ENCODE peak calls at places on chromosome 18, in seven cellular contexts. C is NB4, N is upper lobe of right lung, T is A549, L is colonic mucosa, B is psoas muscle, F is ovary. O is an unnamed sample.

GRCh38 chr18:73099759-73100158 is 232.0 kb upstream of the NETO1 start:
- DNase-seq in F (no peak), T (no peak), L (no peak), N (no peak), C (no peak), B (no peak), O (no peak)

GRCh38 chr18:59916746-59917145 is 16.9 kb downstream of the PMAIP1 start:
- DNase-seq in B (no peak), T (no peak), N (no peak), C (no peak), L (no peak), F (no peak), O (no peak)

GRCh38 chr18:36700955-36701354 is 127.8 kb downstream of the TPGS2 start:
- DNase-seq in T (no peak), F (no peak), N (no peak), B (no peak), L (no peak), C (no peak), O (no peak)

GRCh38 chr18:76980663-76981387 is 151.8 kb downstream of the MBP start:
- DNase-seq in B (no peak), N (no peak), T (no peak), F (no peak), C (no peak), L (peak), O (no peak)

GRCh38 chr18:32276896-32277295 is 87.1 kb downstream of the MEP1B start:
- DNase-seq in L (no peak), C (no peak), T (no peak), F (no peak), B (no peak), N (no peak), O (no peak)

GRCh38 chr18:907880-908512 is 3.3 kb downstream of the ADCYAP1 start:
- DNase-seq in N (no peak), F (no peak), T (no peak), L (no peak), B (peak), C (no peak), O (no peak)

GRCh38 chr18:24227976-24228660 is 89.3 kb downstream of the CABYR start:
- DNase-seq in L (no peak), C (peak), T (no peak), N (no peak), F (no peak), B (no peak), O (no peak)

GRCh38 chr18:21242141-21243040 is at the start of gene GREB1L:
- DNase-seq in T (peak), C (peak), N (peak), L (peak), F (peak), B (peak), O (no peak)

GRCh38 chr18:63160172-63160995 is 159.2 kb downstream of the BCL2 start:
- DNase-seq in T (no peak), C (no peak), B (no peak), F (no peak), N (no peak), L (no peak), O (no peak)

GRCh38 chr18:29418136-29418535 is 1241.2 kb upstream of the CDH2 start:
- DNase-seq in L (no peak), N (no peak), C (no peak), T (no peak), F (no peak), B (no peak), O (peak)

GRCh38 chr18:43396266-43396665 is 119.0 kb upstream of the SYT4 start:
- DNase-seq in F (no peak), N (no peak), L (no peak), B (no peak), C (peak), T (no peak), O (no peak)

GRCh38 chr18:21496277-21496835 is 104.1 kb downstream of the ESCO1 start:
- DNase-seq in B (no peak), F (no peak), N (no peak), C (no peak), L (no peak), T (no peak), O (no peak)

GRCh38 chr18:52682260-52682659 is 342.3 kb downstream of the DCC start:
- DNase-seq in B (no peak), L (no peak), C (no peak), N (no peak), T (no peak), F (no peak), O (no peak)

GRCh38 chr18:71878226-71878625 is 665.9 kb downstream of the CBLN2 start:
- DNase-seq in T (no peak), N (no peak), L (no peak), C (no peak), B (no peak), F (no peak), O (no peak)

GRCh38 chr18:3869848-3870247 is 419.9 kb downstream of the TGIF1 start:
- DNase-seq in N (no peak), T (peak), B (no peak), L (no peak), C (peak), F (no peak), O (peak)

GRCh38 chr18:69162649-69163048 is 238.0 kb upstream of the DOK6 start:
- DNase-seq in F (no peak), L (no peak), B (no peak), N (no peak), T (no peak), C (no peak), O (no peak)

GRCh38 chr18:35733419-35733818 is 151.9 kb downstream of the GALNT1 start:
- DNase-seq in F (no peak), B (no peak), L (no peak), T (no peak), C (no peak), N (no peak), O (no peak)

GRCh38 chr18:54280206-54280550 is 10.9 kb downstream of the POLI start:
- DNase-seq in T (no peak), L (no peak), C (no peak), B (no peak), F (no peak), N (no peak), O (no peak)

GRCh38 chr18:32380559-32380958 is 90.1 kb downstream of the GAREM1 start:
- DNase-seq in B (no peak), N (no peak), T (no peak), C (peak), F (no peak), L (no peak), O (no peak)

GRCh38 chr18:62904396-62905285 is 189.3 kb downstream of the PHLPP1 start:
- DNase-seq in B (no peak), C (no peak), F (no peak), N (no peak), L (no peak), T (no peak), O (no peak)

GRCh38 chr18:58697131-58697530 is 25.9 kb downstream of the MALT1 start:
- DNase-seq in B (no peak), N (no peak), C (no peak), T (no peak), F (no peak), L (no peak), O (no peak)

GRCh38 chr18:79953921-79954651 is 2.6 kb upstream of the SLC66A2 start:
- DNase-seq in F (peak), L (peak), B (no peak), N (no peak), C (peak), T (no peak), O (no peak)

GRCh38 chr18:26460449-26461091 is 87.8 kb downstream of the KCTD1 start:
- DNase-seq in B (no peak), L (no peak), N (no peak), T (no peak), C (no peak), F (no peak), O (no peak)

GRCh38 chr18:33232318-33232626 is 208.2 kb downstream of the CCDC178 start:
- DNase-seq in N (no peak), B (no peak), F (no peak), L (no peak), C (no peak), T (no peak), O (no peak)

GRCh38 chr18:35010983-35011382 is 30.2 kb upstream of the MAPRE2 start:
- DNase-seq in B (no peak), C (no peak), T (no peak), F (peak), L (no peak), N (no peak), O (no peak)

GRCh38 chr18:76495435-76496199 is 575 bp upstream of the ZNF516 start:
- DNase-seq in N (no peak), C (peak), T (peak), L (peak), F (peak), B (peak), O (no peak)

GRCh38 chr18:11566236-11566965 is 43.0 kb upstream of the SLC35G4 start:
- DNase-seq in F (no peak), B (no peak), T (no peak), L (no peak), C (no peak), N (no peak), O (no peak)

GRCh38 chr18:59696311-59697235 is 650 bp downstream of the CCBE1 start:
- DNase-seq in L (no peak), F (peak), B (peak), C (no peak), T (no peak), N (no peak), O (no peak)

GRCh38 chr18:44682871-44683221 is 2.2 kb downstream of the SETBP1 start:
- DNase-seq in T (no peak), B (no peak), N (no peak), C (no peak), L (no peak), F (peak), O (no peak)
- H3K4me3 ChIP-seq in T (no peak), B (peak), N (peak), C (no peak), L (no peak), F (peak), O (no peak)

DNA sequence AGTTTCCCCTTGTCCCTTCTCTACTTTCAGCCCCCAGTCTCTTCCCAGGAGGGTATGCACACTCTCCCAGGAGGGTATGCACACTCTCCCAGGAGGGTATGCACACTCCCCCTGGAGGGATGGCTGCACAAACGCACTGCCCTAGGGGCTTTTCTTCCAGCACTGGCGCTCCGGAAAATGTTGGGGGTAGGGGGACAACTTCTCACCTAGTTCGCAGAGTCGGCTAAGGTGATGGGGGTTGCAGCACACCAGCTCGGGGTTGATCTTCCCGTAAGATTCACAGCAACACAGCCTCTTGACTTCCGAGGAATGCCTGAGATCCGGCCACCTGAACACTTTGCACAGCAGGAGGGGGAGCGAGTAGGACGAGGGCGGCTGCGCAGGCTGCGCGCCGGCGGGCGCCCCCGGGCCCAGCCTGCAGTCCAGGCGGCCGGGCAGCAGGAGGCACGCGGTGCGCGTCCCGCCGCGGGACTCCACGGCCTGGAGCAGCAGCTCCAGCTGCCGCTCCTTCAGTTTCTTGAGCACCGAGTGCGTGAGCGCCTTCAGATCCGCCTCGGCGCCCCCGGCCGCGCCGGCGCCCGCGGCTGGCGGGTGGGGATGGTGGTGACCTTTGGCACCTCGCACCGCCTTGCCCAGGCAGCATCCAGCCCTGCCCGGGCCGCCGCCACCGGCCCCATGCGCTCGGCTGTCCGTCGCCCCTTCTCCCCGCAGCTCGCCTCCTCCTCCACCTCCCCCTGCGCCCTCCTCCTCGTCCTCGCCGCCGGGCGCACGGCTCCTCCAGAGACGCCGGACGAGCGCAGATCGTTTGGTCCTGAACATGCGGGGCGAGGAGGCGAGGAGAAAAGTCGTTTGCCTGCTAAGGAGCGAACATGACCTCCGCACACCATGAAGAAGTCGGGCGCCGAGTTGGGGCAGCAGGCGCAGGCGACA is 894 bp downstream of the SMAD7 start:
- DNase-seq in F (peak), B (peak), T (no peak), N (peak), C (peak), L (peak), O (no peak)
- TF ChIP-seq CTCF in F (no peak), B (peak), T (no peak), N (peak), C (no peak), L (no peak), O (no peak)

GRCh38 chr18:50313031-50313607 is 25.6 kb upstream of the CXXC1 start:
- DNase-seq in N (no peak), T (no peak), F (no peak), C (no peak), B (no peak), L (no peak), O (no peak)

GRCh38 chr18:50312296-50313030 is 25.0 kb upstream of the CXXC1 start:
- DNase-seq in F (no peak), T (no peak), L (no peak), B (no peak), C (no peak), N (no peak), O (no peak)

GRCh38 chr18:50313873-50314460 is 26.5 kb upstream of the CXXC1 start:
- DNase-seq in F (no peak), T (no peak), C (no peak), B (no peak), N (no peak), L (no peak), O (no peak)

GRCh38 chr18:50311573-50312106 is 24.1 kb upstream of the CXXC1 start:
- DNase-seq in B (no peak), F (no peak), L (no peak), T (no peak), N (no peak), C (peak), O (no peak)

GRCh38 chr18:50315100-50315871 is 27.8 kb upstream of the CXXC1 start:
- DNase-seq in T (no peak), N (no peak), B (no peak), L (no peak), F (no peak), C (no peak), O (no peak)
- H3K4me3 ChIP-seq in T (no peak), N (no peak), B (no peak), L (no peak), F (no peak), C (no peak), O (no peak)

GRCh38 chr18:22640281-22640842 is 222.6 kb upstream of the CTAGE1 start:
- DNase-seq in C (no peak), T (no peak), F (no peak), L (peak), N (no peak), B (no peak), O (no peak)
- TF ChIP-seq CTCF in C (no peak), T (no peak), F (no peak), L (no peak), N (no peak), B (no peak), O (no peak)

GRCh38 chr18:48548404-48548771 is 9.6 kb downstream of the CTIF start:
- DNase-seq in B (peak), L (no peak), F (no peak), C (no peak), T (no peak), N (peak), O (no peak)
- H3K4me3 ChIP-seq in B (no peak), L (no peak), F (no peak), C (no peak), T (no peak), N (no peak), O (no peak)

GRCh38 chr18:44821924-44822323 is 141.2 kb downstream of the SETBP1 start:
- DNase-seq in T (no peak), C (no peak), N (no peak), B (no peak), L (no peak), F (no peak), O (no peak)

GRCh38 chr18:44826418-44827259 is 146.0 kb downstream of the SETBP1 start:
- DNase-seq in L (peak), F (peak), N (no peak), C (no peak), B (peak), T (no peak), O (peak)

GRCh38 chr18:44823782-44824181 is 143.1 kb downstream of the SETBP1 start:
- DNase-seq in C (no peak), N (no peak), B (no peak), T (no peak), F (no peak), L (no peak), O (no peak)

GRCh38 chr18:44823286-44823685 is 142.6 kb downstream of the SETBP1 start:
- DNase-seq in C (no peak), N (no peak), L (no peak), T (no peak), F (no peak), B (no peak), O (no peak)

GRCh38 chr18:44824884-44825283 is 144.2 kb downstream of the SETBP1 start:
- DNase-seq in T (no peak), N (no peak), F (no peak), L (no peak), B (no peak), C (no peak), O (no peak)
- TF ChIP-seq CTCF in T (no peak), N (no peak), F (no peak), L (no peak), B (no peak), C (no peak), O (no peak)

GRCh38 chr18:7366597-7366996 is 135.7 kb downstream of the LRRC30 start:
- DNase-seq in N (no peak), L (no peak), T (no peak), B (no peak), C (no peak), F (no peak), O (no peak)

GRCh38 chr18:7370375-7370774 is 139.5 kb downstream of the LRRC30 start:
- DNase-seq in N (no peak), F (no peak), C (no peak), B (peak), L (no peak), T (no peak), O (no peak)

GRCh38 chr18:7369006-7369405 is 138.1 kb downstream of the LRRC30 start:
- DNase-seq in L (no peak), T (no peak), B (no peak), N (no peak), F (no peak), C (no peak), O (no peak)

GRCh38 chr18:7370812-7371211 is 139.9 kb downstream of the LRRC30 start:
- DNase-seq in B (peak), N (no peak), T (no peak), F (no peak), C (no peak), L (no peak), O (no peak)

DNA sequence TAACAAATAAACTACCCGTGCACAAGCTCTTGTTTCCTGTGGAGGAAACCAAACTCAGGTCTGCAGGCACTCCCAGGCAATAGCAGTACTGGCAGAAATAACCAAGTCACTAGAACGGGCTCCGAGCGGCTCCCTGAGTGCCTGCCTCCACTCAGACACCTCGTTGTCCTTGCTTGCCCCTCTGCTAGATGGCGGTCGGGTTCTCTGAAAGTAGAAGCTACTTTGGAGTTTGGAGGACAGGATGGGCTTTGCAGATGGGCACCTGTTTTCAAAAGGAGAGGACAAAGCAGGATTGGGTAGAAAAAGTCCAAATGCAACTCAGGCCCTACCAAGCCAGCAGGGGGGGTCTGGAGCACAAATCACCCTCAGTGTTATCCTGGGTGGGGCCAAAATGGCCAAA is 136.4 kb downstream of the LRRC30 start:
- DNase-seq in T (no peak), L (no peak), C (no peak), N (no peak), B (no peak), F (no peak), O (no peak)
- H3K4me3 ChIP-seq in T (no peak), L (no peak), C (no peak), N (no peak), B (no peak), F (no peak), O (no peak)

DNA sequence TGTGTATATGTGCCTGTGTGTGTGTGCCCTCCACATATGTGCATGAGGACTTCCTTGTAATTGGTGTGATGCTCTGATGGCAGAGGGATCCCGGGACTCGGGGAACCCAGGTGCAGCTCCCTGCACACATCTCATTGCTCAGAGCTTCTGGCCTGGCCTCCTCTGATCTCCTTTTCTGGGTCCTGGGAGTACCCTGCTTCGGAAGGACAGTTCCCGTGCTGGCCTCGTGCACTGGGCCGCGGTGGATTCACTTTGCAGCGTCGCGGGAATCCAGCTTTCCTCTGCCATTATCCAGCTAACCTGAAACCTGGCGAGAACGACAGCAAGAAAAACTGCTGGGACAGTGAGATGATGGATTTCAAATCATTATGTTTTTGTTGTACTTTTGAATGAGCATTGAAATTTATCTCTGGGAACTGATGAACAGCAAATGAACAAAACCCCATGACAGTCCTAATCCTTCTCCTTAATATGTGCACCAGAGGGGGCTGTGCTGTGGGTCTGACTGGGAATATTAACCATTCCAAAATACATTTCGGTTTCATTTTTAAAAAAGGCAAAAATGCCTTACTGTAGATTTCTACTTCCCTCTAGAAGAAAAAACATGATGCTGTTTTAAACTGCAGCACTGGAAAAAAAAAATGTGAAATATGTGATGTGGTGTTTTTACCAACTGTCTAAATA is 78.2 kb downstream of the PTGR3 start:
- DNase-seq in C (no peak), F (no peak), T (no peak), B (no peak), N (no peak), L (peak), O (no peak)
- TF ChIP-seq CTCF in C (no peak), F (no peak), T (no peak), B (no peak), N (no peak), L (no peak), O (no peak)